ENCODE peak calls at places on chromosomes 5 and 9, in five cellular contexts. P is spleen, E is fibroblast of pulmonary artery, O is tibial nerve, Y is heart left ventricle. V is an unnamed sample.

GRCh38 chr5:124706729-124707361 is 39.6 kb downstream of the ZNF608 start:
- DNase-seq in P (no peak), E (peak), O (no peak), Y (peak), V (peak)

GRCh38 chr9:20558609-20559016 is 63.7 kb downstream of the MLLT3 start:
- DNase-seq in P (no peak), E (peak), O (no peak), Y (no peak), V (no peak)

GRCh38 chr9:130871395-130872057 is 25.1 kb downstream of the QRFP start:
- DNase-seq in P (peak), E (no peak), O (no peak), Y (no peak), V (no peak)

GRCh38 chr9:78807286-78807685 is 510.4 kb downstream of the PSAT1 start:
- DNase-seq in P (no peak), E (no peak), O (no peak), Y (no peak), V (no peak)

GRCh38 chr5:80192507-80193241 is 63.2 kb downstream of the SERINC5 start:
- DNase-seq in P (no peak), E (no peak), O (no peak), Y (peak), V (no peak)

GRCh38 chr5:174599992-174600391 is 124.4 kb upstream of the MSX2 start:
- DNase-seq in P (no peak), E (no peak), O (no peak), Y (no peak), V (no peak)

GRCh38 chr9:14424323-14424722 is 110.4 kb upstream of the NFIB start:
- DNase-seq in P (no peak), E (no peak), O (no peak), Y (no peak), V (no peak)

GRCh38 chr9:115593587-115594091 is 475.7 kb upstream of the TNC start:
- DNase-seq in P (no peak), E (peak), O (no peak), Y (no peak), V (no peak)

GRCh38 chr9:36665921-36666429 is 93.3 kb downstream of the MELK start:
- DNase-seq in P (no peak), E (peak), O (no peak), Y (no peak), V (no peak)

GRCh38 chr5:116766470-116766947 is 191.9 kb upstream of the SEMA6A start:
- DNase-seq in P (no peak), E (peak), O (no peak), Y (peak), V (no peak)

GRCh38 chr9:14209399-14209990 is 104.4 kb downstream of the NFIB start:
- DNase-seq in P (no peak), E (no peak), O (no peak), Y (no peak), V (no peak)

GRCh38 chr9:86034863-86035734 is 64.3 kb downstream of the GOLM1 start:
- DNase-seq in P (no peak), E (peak), O (no peak), Y (no peak), V (no peak)

GRCh38 chr5:116482394-116482793 is 92.2 kb downstream of the SEMA6A start:
- DNase-seq in P (no peak), E (peak), O (no peak), Y (no peak), V (no peak)

GRCh38 chr9:25472681-25473080 is 205.6 kb downstream of the TUSC1 start:
- DNase-seq in P (no peak), E (no peak), O (no peak), Y (no peak), V (no peak)

GRCh38 chr9:135664801-135665794 is 2.0 kb downstream of the LCN9 start:
- DNase-seq in P (peak), E (no peak), O (no peak), Y (no peak), V (no peak)

GRCh38 chr9:5813837-5814236 is 19.1 kb downstream of the ERMP1 start:
- DNase-seq in P (no peak), E (no peak), O (no peak), Y (no peak), V (no peak)

GRCh38 chr5:1666812-1667588 is 132.6 kb downstream of the MRPL36 start:
- DNase-seq in P (no peak), E (peak), O (no peak), Y (no peak), V (no peak)

GRCh38 chr9:78133751-78134150 is 102.1 kb upstream of the CEP78 start:
- DNase-seq in P (no peak), E (no peak), O (no peak), Y (no peak), V (no peak)

GRCh38 chr5:133861161-133861737 is 107.2 kb downstream of the C5orf15 start:
- DNase-seq in P (peak), E (no peak), O (no peak), Y (no peak), V (no peak)

GRCh38 chr9:2271426-2271825 is 256.3 kb downstream of the SMARCA2 start:
- DNase-seq in P (no peak), E (peak), O (no peak), Y (no peak), V (no peak)

GRCh38 chr5:141186897-141187512 is at the start of gene PCDHB9:
- DNase-seq in P (no peak), E (peak), O (no peak), Y (no peak), V (no peak)
- H3K4me3 ChIP-seq in P (no peak), E (no peak), O (no peak), Y (no peak), V (no peak)

DNA sequence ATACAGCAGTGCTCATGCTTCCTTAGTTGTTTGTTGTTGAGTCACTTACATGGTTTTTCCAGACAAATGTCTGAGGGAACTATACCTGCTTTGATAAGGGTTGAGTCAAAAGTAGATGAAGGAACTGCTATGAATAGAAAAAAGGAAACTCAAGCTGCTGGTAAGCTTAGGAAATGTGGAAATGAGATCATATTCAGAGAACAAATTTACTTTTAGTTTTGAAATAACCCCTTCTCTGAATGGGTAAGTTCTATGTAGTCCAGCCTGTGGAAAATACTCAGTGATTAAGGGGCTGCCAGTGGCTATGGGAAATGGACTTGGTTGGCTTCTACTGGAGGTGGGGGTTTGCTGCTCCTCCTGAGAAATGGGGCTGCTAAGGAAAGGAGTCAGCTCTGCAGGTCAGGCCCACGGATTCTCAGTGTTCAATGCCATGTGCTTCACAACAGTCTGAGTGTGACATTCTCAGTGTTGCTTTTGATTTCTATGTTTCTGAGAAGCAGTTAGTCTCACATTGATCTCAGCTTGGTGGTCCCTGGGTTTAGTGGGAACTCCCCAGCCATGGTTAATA is 47.7 kb upstream of the GLRX start:
- DNase-seq in P (no peak), E (peak), O (no peak), Y (no peak), V (no peak)
- H3K4me3 ChIP-seq in P (no peak), E (no peak), O (no peak), Y (no peak), V (no peak)

DNA sequence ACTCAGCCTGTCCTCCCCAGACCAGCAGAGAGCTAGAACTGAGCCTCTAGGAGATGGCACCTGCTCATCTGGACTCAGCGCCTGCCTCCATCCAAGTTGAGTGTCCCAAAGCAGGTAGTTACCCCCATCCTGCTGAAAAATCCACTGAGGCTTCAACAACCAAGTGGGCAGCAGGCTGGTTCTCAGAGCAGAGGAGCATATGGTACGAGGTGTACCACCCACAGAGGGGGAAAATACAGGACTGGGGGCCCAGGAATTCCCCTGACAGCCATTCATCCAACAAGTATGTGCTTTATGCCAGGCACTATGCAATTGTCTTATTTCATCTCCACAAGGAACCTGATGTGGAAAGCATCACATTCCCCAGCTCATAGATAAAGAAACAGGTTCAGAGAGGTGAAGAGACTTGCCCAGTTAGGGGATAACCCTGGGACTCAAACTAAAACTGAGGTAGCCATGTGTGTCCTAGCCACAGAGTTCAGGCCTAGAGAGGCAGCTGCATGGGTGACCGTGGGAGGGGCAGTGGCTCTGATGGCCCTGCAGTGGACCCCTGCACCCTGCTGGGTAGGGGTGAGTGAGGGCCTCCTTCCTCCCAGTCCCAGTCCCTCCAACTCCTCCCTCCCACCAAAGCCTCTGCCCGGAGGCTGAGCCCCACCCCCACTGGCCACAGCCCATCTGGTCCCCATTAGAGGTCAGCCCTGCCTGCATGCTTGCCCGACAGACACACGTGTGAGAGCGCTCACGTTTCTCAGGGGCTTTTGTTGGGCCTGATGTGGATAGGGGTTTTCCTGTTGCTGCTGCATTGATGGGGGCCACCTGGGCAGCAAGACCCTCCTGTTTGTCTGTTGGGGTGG is 11.4 kb downstream of the PDLIM4 start:
- DNase-seq in P (peak), E (peak), O (no peak), Y (no peak), V (no peak)
- H3K4me3 ChIP-seq in P (no peak), E (no peak), O (no peak), Y (no peak), V (no peak)

DNA sequence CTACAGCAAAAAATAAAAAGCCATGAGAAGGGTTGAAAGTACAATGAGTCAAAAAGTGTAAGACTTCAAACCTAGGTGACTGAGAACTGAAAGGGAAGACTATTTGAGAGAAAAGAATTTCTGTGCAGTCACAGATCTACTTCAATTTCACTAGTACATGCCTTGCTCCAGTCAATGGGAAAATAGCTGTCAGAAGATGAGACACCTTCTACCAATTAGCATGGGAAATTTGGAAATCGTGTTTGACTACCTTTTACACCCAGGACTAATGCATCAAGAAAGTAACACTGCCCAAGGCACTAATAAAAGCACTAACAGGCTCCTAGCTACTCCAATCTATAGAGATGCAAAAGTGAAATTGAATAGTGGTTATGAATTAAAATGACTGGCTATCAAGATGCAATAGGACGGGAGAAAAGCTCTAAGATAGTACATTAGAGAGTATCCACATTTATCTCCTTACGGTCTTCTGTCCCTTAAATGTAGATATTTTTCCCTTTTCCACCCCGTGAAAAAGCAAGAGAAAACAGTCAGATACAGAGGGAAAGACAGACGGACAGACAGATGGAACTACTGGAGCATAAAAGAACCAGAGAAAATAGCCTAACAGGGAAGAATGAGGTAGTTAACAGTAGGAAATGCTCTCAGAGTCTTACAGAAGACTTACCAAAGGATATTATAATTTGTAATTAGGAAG is 15.2 kb downstream of the ERP44 start:
- DNase-seq in P (no peak), E (no peak), O (no peak), Y (no peak), V (no peak)
- H3K4me3 ChIP-seq in P (no peak), E (no peak), O (no peak), Y (no peak), V (no peak)

GRCh38 chr9:133134419-133135190 is 13.6 kb upstream of the RALGDS start:
- DNase-seq in P (no peak), E (no peak), O (no peak), Y (no peak), V (no peak)

GRCh38 chr9:133131506-133131905 is 10.5 kb upstream of the RALGDS start:
- DNase-seq in P (no peak), E (no peak), O (no peak), Y (no peak), V (no peak)

GRCh38 chr9:133132174-133132573 is 11.1 kb upstream of the RALGDS start:
- DNase-seq in P (no peak), E (no peak), O (no peak), Y (no peak), V (no peak)

GRCh38 chr9:133135193-133135745 is 14.2 kb upstream of the RALGDS start:
- DNase-seq in P (no peak), E (peak), O (no peak), Y (peak), V (peak)

DNA sequence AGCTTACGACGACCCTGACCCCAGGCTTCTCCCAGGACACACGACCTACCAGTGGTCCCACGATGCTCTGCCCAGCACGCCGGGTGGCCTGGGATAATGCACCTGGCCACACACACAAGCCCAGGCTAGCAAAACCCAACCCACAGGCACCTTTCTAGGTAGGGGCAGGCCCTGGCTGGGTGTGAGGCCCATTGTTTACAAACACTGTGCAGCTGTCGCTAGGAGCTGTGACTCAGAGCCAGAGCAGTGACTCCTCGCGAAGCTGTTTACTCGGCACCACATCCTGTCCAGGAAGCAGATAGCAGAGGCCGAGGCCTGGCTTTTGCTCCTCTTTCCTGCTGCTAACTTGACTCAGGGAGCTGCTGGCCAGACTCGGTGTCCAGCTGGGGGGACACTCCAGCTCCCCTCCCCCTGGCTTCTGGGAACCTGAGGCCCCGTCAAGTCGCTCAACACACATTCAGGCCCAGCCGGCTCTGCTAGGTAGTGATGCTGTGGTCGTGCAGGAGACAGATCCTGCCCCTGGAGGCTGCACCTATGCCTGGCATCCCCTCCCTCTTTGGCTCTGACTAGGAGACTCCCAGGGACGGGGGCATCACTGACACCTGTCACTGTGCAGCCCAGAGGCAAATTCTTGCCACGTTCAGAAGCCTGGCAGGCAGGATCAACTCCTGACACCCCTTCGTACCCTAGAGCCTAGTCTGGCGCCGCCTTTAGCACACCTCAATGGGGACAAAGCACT is 12.8 kb upstream of the RALGDS start:
- DNase-seq in P (peak), E (peak), O (peak), Y (peak), V (peak)
- H3K4me3 ChIP-seq in P (no peak), E (no peak), O (no peak), Y (no peak), V (no peak)

GRCh38 chr5:147483961-147484707 is 25.7 kb downstream of the DPYSL3 start:
- DNase-seq in P (peak), E (peak), O (peak), Y (peak), V (no peak)
- H3K4me3 ChIP-seq in P (no peak), E (no peak), O (no peak), Y (no peak), V (no peak)

DNA sequence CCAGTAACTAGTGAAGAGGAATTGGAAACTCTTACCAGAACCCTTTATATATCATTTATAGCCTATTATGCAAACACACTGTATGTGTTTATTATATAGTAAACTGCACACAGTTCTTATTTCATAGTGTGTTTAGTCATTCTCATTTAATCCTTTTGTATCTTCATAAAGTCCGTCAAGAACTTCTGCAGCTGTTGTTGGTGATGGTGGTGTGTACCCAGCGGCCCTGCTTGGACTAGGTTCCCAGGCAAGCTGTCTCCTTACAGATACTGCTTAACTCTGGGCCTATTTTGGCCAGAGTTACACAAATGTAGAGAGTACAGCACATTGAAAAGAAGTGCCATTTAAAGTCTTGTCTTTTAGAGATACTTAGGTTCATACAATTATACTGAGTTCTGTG is 231.9 kb downstream of the NDUFS4 start:
- DNase-seq in P (no peak), E (no peak), O (no peak), Y (no peak), V (no peak)
- H3K4me3 ChIP-seq in P (no peak), E (no peak), O (no peak), Y (no peak), V (no peak)

GRCh38 chr9:133558191-133559126 is 24.0 kb downstream of the ADAMTSL2 start:
- DNase-seq in P (no peak), E (peak), O (no peak), Y (peak), V (no peak)
- H3K4me3 ChIP-seq in P (no peak), E (no peak), O (no peak), Y (no peak), V (peak)

GRCh38 chr5:102802704-102803458 is 47.8 kb downstream of the PAM start:
- DNase-seq in P (no peak), E (no peak), O (no peak), Y (no peak), V (no peak)

GRCh38 chr5:102799017-102799416 is 43.9 kb downstream of the PAM start:
- DNase-seq in P (no peak), E (peak), O (no peak), Y (no peak), V (no peak)

GRCh38 chr5:102798103-102798502 is 43.0 kb downstream of the PAM start:
- DNase-seq in P (no peak), E (no peak), O (no peak), Y (no peak), V (no peak)

GRCh38 chr5:102801375-102801774 is 46.3 kb downstream of the PAM start:
- DNase-seq in P (no peak), E (no peak), O (no peak), Y (no peak), V (no peak)

DNA sequence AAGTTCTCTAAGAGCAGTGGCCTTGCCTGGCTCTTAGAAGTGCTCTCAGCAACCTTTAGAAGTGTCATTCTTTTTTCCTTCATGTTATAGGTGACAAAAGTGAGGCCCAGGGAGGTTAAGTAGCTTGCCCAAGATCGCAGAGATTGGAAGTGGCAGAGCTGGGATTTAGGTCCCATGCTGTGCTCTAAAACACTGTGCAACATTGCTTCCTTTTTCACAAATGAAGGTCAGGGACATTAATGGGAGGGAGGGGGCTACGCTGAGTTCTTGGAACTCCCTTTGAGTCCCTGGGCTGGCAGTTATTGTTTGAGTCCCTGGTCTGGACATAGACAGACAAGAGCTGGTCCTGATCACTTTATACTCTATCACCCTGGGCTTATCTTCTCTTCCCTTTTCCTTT is 45.3 kb downstream of the PAM start:
- DNase-seq in P (no peak), E (no peak), O (no peak), Y (no peak), V (no peak)
- H3K4me3 ChIP-seq in P (no peak), E (no peak), O (no peak), Y (no peak), V (no peak)

GRCh38 chr9:133938086-133938485 is 54.0 kb downstream of the VAV2 start:
- DNase-seq in P (no peak), E (no peak), O (no peak), Y (no peak), V (no peak)

GRCh38 chr9:133939386-133939785 is 52.7 kb downstream of the VAV2 start:
- DNase-seq in P (peak), E (no peak), O (no peak), Y (no peak), V (peak)

GRCh38 chr9:133935328-133936040 is 56.6 kb downstream of the VAV2 start:
- DNase-seq in P (no peak), E (peak), O (peak), Y (peak), V (no peak)

GRCh38 chr9:133938670-133939258 is 53.4 kb downstream of the VAV2 start:
- DNase-seq in P (no peak), E (no peak), O (no peak), Y (no peak), V (peak)

GRCh38 chr9:133937120-133937519 is 55.0 kb downstream of the VAV2 start:
- DNase-seq in P (no peak), E (no peak), O (no peak), Y (no peak), V (no peak)
- H3K4me3 ChIP-seq in P (no peak), E (no peak), O (no peak), Y (no peak), V (no peak)

V was measured in lower lobe of right lung.